ENCODE peak calls at places on chromosome 1, in ten cellular contexts. Y, A, L, I, D, N, H, B, J and S are unnamed samples.

GRCh38 chr1:43566382-43567035 is 35.8 kb downstream of the PTPRF start:
- DNase-seq in Y (no peak), D (no peak), N (no peak), I (no peak), H (no peak), J (no peak), L (no peak), B (no peak), A (no peak), S (no peak)

GRCh38 chr1:151617995-151618394 is 6.1 kb downstream of the SNX27 start:
- DNase-seq in I (no peak), Y (no peak), B (no peak), H (no peak), J (no peak), D (no peak), L (no peak), A (no peak), N (no peak), S (no peak)

GRCh38 chr1:16248603-16249534 is 11.9 kb upstream of the CPLANE2 start:
- DNase-seq in J (peak; percentile 94), D (peak; percentile 62), Y (no peak), N (peak; percentile 41), H (no peak), L (no peak), I (no peak), B (peak; percentile 88), A (no peak), S (peak; percentile 67)

GRCh38 chr1:177865807-177866206 is 104.1 kb downstream of the SEC16B start:
- DNase-seq in A (no peak), H (no peak), N (no peak), Y (no peak), L (no peak), B (no peak), D (no peak), J (no peak), I (no peak), S (no peak)

GRCh38 chr1:22839806-22840205 is 129.2 kb downstream of the EPHB2 start:
- DNase-seq in Y (no peak), B (no peak), A (no peak), N (no peak), L (no peak), D (no peak), J (no peak), H (no peak), I (no peak), S (no peak)

GRCh38 chr1:165629848-165630628 is 996 bp upstream of the MGST3 start:
- DNase-seq in D (peak; percentile 39), H (no peak), Y (peak; percentile 81), L (no peak), A (no peak), B (no peak), J (peak; percentile 5), I (no peak), N (no peak), S (no peak)

GRCh38 chr1:172537827-172538391 is 5.0 kb downstream of the SUCO start:
- DNase-seq in D (peak; percentile 35), B (no peak), A (no peak), I (no peak), L (no peak), J (no peak), H (no peak), Y (peak; percentile 89), N (no peak), S (no peak)

GRCh38 chr1:244106837-244107491 is 55.9 kb downstream of the ZBTB18 start:
- DNase-seq in N (no peak), D (no peak), Y (no peak), L (no peak), H (no peak), B (no peak), J (no peak), I (no peak), A (no peak), S (no peak)

GRCh38 chr1:45679123-45679522 is 7.2 kb downstream of the GPBP1L1 start:
- DNase-seq in A (no peak), B (no peak), I (no peak), N (no peak), Y (peak; percentile 36), H (no peak), J (no peak), D (peak; percentile 53), L (no peak), S (no peak)

GRCh38 chr1:203439086-203439620 is 36.5 kb upstream of the PRELP start:
- DNase-seq in L (no peak), J (no peak), H (no peak), N (no peak), I (no peak), B (no peak), Y (no peak), A (no peak), D (no peak), S (no peak)

GRCh38 chr1:154972517-154973343 is 1.8 kb upstream of the CKS1B start:
- DNase-seq in I (peak; percentile 85), D (peak; percentile 91), B (peak; percentile 88), J (peak; percentile 87), Y (peak; percentile 98), L (peak; percentile 97), A (no peak), H (no peak), N (peak; percentile 89), S (no peak)

GRCh38 chr1:23169727-23170335 is 1.2 kb upstream of the LUZP1 start:
- DNase-seq in J (peak; percentile 47), H (no peak), I (no peak), A (no peak), Y (peak; percentile 30), B (peak; percentile 91), L (peak; percentile 43), N (no peak), D (peak; percentile 99), S (peak; percentile 3)

GRCh38 chr1:150273310-150273709 is 720 bp downstream of the C1orf54 start:
- DNase-seq in H (no peak), D (no peak), N (no peak), L (no peak), J (no peak), I (no peak), Y (peak; percentile 9), A (no peak), B (no peak), S (no peak)

GRCh38 chr1:182391362-182392044 is at the start of gene GLUL:
- DNase-seq in N (no peak), D (peak; percentile 95), L (peak; percentile 62), J (peak; percentile 94), A (peak; percentile 48), I (peak; percentile 98), H (peak; percentile 24), Y (peak; percentile 95), B (peak; percentile 95), S (peak; percentile 93)

GRCh38 chr1:226708342-226708780 is 30.7 kb downstream of the ITPKB start:
- DNase-seq in Y (no peak), N (peak; percentile 50), I (no peak), D (peak; percentile 94), A (no peak), H (no peak), J (no peak), B (peak; percentile 81), L (no peak), S (no peak)
- H3K27ac ChIP-seq in Y (no peak overlapping the region), N (peak overlapping the region; percentile 57), I (no peak overlapping the region), D (peak overlapping the region; percentile 31), A (peak overlapping the region; percentile 67), H (peak overlapping the region; percentile 31), J (peak overlapping the region; percentile 56), B (peak overlapping the region; percentile 81), L (no peak overlapping the region), S (peak overlapping the region; percentile 91)

GRCh38 chr1:109792056-109792831 is 28.5 kb upstream of the EPS8L3 start:
- DNase-seq in N (no peak), L (peak; percentile 89), I (no peak), B (peak; percentile 68), Y (peak; percentile 73), A (no peak), H (no peak), J (no peak), D (peak; percentile 93), S (peak; percentile 74)
- H3K27ac ChIP-seq in N (no peak overlapping the region), L (peak overlapping the region; percentile 98), I (no peak overlapping the region), B (no peak overlapping the region), Y (no peak overlapping the region), A (peak overlapping the region; percentile 21), H (no peak overlapping the region), J (no peak overlapping the region), D (no peak overlapping the region), S (peak overlapping the region; percentile 8)

GRCh38 chr1:156741613-156741983 is 710 bp upstream of the MRPL24 start:
- DNase-seq in J (no peak), B (no peak), A (no peak), N (no peak), I (no peak), L (no peak), H (no peak), D (no peak), Y (no peak), S (no peak)

GRCh38 chr1:156742017-156742416 is 1.1 kb upstream of the MRPL24 start:
- DNase-seq in I (no peak), J (no peak), Y (no peak), H (no peak), N (no peak), D (no peak), B (no peak), L (no peak), A (no peak), S (no peak)

GRCh38 chr1:156743367-156744302 is 2.7 kb upstream of the MRPL24 start:
- DNase-seq in A (no peak), H (no peak), I (no peak), B (no peak), D (no peak), N (no peak), L (no peak), J (no peak), Y (no peak), S (no peak)

GRCh38 chr1:156744344-156744743 is 3.5 kb upstream of the MRPL24 start:
- DNase-seq in B (no peak), I (no peak), Y (no peak), H (no peak), A (no peak), D (no peak), J (no peak), L (no peak), N (no peak), S (no peak)

GRCh38 chr1:156742801-156743200 is 1.9 kb upstream of the MRPL24 start:
- DNase-seq in J (no peak), Y (no peak), D (no peak), H (no peak), B (no peak), L (no peak), I (no peak), N (no peak), A (no peak), S (no peak)
- H3K27ac ChIP-seq in J (no peak overlapping the region), Y (peak overlapping the region; percentile 84), D (no peak overlapping the region), H (no peak overlapping the region), B (no peak overlapping the region), L (peak overlapping the region; percentile 12), I (no peak overlapping the region), N (no peak overlapping the region), A (no peak overlapping the region), S (no peak overlapping the region)

DNA sequence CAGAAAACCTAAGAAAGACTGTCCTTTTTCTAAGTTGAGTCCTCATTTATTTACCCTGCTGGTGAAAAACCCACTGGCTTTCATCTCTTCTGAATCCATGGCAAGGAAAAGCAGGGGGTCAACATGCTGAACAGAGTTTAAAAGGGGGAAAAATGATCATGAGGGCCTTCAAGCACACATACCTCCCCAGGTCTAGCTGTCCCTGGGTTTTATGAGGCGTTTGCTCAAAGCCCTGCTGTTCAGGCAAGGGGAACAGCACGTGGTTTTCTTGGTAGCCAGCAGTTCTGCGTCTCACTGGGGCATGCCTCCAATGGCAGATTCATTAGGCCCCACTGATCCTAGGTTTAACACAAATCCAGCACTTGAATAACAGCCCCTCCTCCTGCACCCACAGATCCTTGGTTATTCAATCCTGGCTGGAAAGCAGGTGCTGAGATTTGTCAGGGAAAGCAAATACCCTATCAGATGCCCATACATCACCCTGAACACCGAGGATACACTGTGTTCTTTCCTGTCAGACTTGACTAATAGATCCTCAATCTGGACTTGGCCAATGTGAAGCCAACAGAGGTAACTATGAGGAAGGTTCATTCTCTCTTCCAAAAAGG is 106.5 kb downstream of the ZC3H11B start:
- DNase-seq in B (no peak), N (no peak), L (no peak), A (no peak), D (no peak), H (no peak), J (no peak), I (no peak), Y (no peak), S (no peak)
- H3K27ac ChIP-seq in B (no peak overlapping the region), N (no peak overlapping the region), L (no peak overlapping the region), A (no peak overlapping the region), D (no peak overlapping the region), H (no peak overlapping the region), J (peak overlapping the region; percentile 4), I (no peak overlapping the region), Y (no peak overlapping the region), S (no peak overlapping the region)